ENCODE peak calls at places on chromosomes 7 and 10, in four cellular contexts. L is IMR-90, H is neuronal stem cell, G is mesenchymal stem cell. D is an unnamed sample.

GRCh38 chr10:29658984-29659769 is 24.4 kb upstream of the SVIL start:
- DNase-seq in L (peak), H (no peak), G (peak), D (no peak)

GRCh38 chr7:70678621-70679251 is 453.2 kb upstream of the GALNT17 start:
- DNase-seq in L (peak), H (no peak), G (peak), D (no peak)

GRCh38 chr10:13449296-13449695 is 79.5 kb downstream of the BEND7 start:
- DNase-seq in H (no peak), L (peak), G (no peak), D (no peak)

GRCh38 chr7:131011437-131011752 is 277.4 kb upstream of the KLF14 start:
- DNase-seq in G (no peak), L (no peak), H (no peak), D (no peak)

GRCh38 chr7:46386428-46387399 is 465.6 kb upstream of the IGFBP3 start:
- DNase-seq in G (peak), H (no peak), L (peak), D (no peak)

GRCh38 chr7:37916017-37916672 is 472 bp downstream of the SFRP4 start:
- DNase-seq in H (peak), L (no peak), G (no peak), D (peak)

GRCh38 chr7:108146070-108146842 is 16.1 kb upstream of the LAMB4 start:
- DNase-seq in G (peak), L (peak), H (peak), D (peak)

GRCh38 chr7:142669074-142669654 is 80.1 kb upstream of the PRSS1 start:
- DNase-seq in L (peak), G (peak), H (peak), D (no peak)

GRCh38 chr7:98993024-98993897 is 114.9 kb downstream of the TRRAP start:
- DNase-seq in H (no peak), G (no peak), L (no peak), D (no peak)

GRCh38 chr10:116679351-116679750 is 58.6 kb downstream of the PNLIPRP2 start:
- DNase-seq in G (no peak), H (no peak), L (no peak), D (no peak)

GRCh38 chr10:35613597-35614226 is 8.6 kb downstream of the GJD4 start:
- DNase-seq in H (no peak), L (peak), G (peak), D (no peak)

GRCh38 chr7:55069271-55069792 is 50.5 kb downstream of the EGFR start:
- DNase-seq in L (peak), H (no peak), G (no peak), D (no peak)

GRCh38 chr10:113153493-113154127 is 203.6 kb downstream of the TCF7L2 start:
- DNase-seq in H (no peak), G (no peak), L (no peak), D (no peak)

GRCh38 chr10:77926566-77927342 is at the start of gene DLG5:
- DNase-seq in G (peak), L (peak), H (peak), D (peak)

GRCh38 chr10:72250666-72251065 is 23.1 kb upstream of the DDIT4 start:
- DNase-seq in H (no peak), G (peak), L (peak), D (no peak)

GRCh38 chr7:149885191-149886017 is 11.6 kb downstream of the ATP6V0E2 start:
- DNase-seq in H (peak), G (no peak), L (no peak), D (peak)

GRCh38 chr10:91194497-91195179 is 25.8 kb upstream of the PCGF5 start:
- DNase-seq in H (no peak), L (peak), G (peak), D (no peak)

GRCh38 chr7:41053830-41054229 is 649.1 kb downstream of the INHBA start:
- DNase-seq in L (peak), G (peak), H (no peak), D (no peak)

DNA sequence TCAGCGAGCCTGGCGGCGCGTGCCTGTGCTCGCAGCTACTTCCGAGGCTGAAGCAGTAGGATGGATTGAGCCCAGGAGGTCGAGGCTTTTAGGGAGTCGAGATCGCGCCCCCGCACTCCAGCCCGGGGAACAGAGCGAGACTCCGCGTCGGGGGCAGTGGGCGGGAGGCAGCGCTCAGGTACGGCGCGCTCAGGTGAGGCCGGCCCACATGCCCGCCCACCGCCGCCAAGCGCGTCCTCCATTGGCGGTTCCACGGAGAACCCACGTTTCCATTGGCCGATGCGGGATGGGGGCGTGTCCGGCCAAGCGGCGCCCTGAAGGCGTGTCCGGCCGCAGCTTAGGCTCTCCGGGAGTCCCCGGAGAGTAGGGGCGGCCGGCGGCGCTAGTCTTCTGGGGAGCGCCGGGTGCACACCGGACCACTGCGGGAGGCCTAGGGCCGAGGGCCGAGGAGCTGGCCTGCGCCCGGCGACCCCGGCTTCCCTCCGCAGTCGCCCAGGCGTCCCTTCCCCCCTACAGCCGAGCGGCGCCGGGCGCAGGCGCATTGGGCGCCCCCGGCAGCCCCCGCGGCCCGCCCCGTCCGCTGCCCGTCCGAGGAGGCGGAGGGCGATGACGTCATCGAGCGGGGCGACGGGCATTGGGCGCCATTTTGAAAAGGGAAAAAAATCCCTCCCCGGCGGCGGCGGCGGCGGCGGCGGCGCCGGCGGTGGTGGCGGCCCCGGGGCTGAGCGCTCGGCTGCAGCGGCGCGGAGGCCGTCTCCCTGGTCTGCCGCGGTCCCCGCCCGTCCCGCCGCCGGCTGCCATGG is at the start of gene PPP2R2D:
- DNase-seq in H (peak), G (peak), L (peak), D (peak)
- H3K4ac ChIP-seq in H (no peak), G (peak), L (peak), D (no peak)

DNA sequence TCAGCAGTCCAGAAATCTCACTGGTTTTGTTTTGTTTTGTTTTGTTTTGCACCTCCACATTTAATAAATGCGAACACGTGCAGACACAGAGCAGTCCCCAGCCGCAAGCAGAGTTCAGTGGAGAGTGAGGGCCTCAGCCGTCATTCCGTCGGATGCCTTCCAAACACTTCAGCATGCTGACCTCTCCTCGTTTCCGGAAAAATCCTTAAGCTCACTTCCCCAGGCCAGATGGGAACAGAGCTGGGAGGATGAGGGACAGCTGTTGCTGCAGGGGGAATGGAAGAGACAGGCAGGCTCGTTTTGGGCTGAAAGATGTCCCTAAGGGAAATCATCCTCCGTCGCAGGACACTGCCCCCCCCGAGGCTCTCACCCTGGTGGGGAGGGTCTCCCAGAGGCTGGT is 17.2 kb upstream of the FGFR2 start:
- DNase-seq in H (no peak), G (peak), L (no peak), D (no peak)
- H3K27ac ChIP-seq in H (no peak), G (no peak), L (no peak), D (no peak)

GRCh38 chr7:77862691-77863090 is 64.1 kb downstream of the PHTF2 start:
- DNase-seq in L (no peak), G (no peak), H (no peak), D (no peak)

GRCh38 chr7:77866370-77866769 is 67.8 kb downstream of the PHTF2 start:
- DNase-seq in G (peak), L (peak), H (no peak), D (no peak)

GRCh38 chr7:77867208-77867915 is 68.8 kb downstream of the PHTF2 start:
- DNase-seq in L (peak), H (no peak), G (peak), D (no peak)

GRCh38 chr7:77866791-77867190 is 68.2 kb downstream of the PHTF2 start:
- DNase-seq in H (no peak), G (peak), L (peak), D (no peak)

DNA sequence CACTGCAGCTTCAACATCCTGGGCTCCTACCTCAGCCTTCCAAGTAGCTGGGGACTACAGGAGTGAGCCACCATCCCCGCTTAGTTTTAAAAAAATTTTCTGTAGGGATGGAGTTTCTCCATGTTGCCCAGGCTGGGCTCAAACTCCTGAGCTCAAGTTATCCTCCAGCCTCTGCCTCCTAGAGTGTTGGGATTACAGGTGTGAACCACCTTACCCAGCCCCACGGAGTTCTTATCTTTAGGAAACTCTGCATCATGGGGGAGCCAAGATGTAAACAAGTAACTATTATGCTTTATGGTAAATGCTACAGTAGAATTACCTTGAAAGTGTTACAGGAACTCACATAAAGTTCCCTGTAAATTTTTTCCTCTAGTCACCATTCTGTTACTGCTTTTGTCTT is 65.3 kb downstream of the PHTF2 start:
- DNase-seq in H (no peak), L (no peak), G (no peak), D (no peak)
- H4K91ac ChIP-seq in H (no peak), L (no peak), G (no peak), D (no peak)

GRCh38 chr10:68901106-68901927 is at the start of gene DDX50:
- DNase-seq in L (peak), H (peak), G (peak), D (peak)
- H3K4ac ChIP-seq in L (peak), H (no peak), G (peak), D (no peak)

DNA sequence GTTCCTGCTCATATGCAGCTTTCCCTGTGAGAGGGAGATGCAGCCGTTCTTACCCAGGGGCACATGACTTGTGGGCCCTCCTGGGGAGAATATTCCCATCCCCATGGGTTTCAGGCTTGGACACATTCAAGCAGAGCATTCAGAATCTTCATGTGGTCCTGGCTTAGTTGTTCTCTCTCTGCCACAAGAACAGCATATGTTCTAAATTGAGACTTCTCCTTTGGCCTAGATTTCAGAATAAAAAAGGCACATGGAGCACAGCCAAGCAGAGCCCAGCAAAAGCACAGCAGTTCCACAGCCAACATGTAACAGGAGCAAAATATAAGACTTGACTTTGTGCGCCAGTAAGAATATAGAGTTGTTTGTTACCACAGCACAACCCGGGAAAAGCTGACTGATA is 306.4 kb upstream of the MYO3A start:
- DNase-seq in H (no peak), L (no peak), G (no peak), D (no peak)
- H3K27ac ChIP-seq in H (no peak), L (no peak), G (no peak), D (no peak)